ENCODE peak calls at places on chromosomes 1 and 21, in four cellular contexts. L is activated CD4-positive, alpha-beta T cell treated with anti-CD3 and anti-CD28 coated beads for 48 hours; T is nephron progenitor cell; G is ELF-1. Y is an unnamed sample.

GRCh38 chr1:151372411-151372934 is at the start of gene SELENBP1:
- DNase-seq in L (no peak), T (peak; percentile 69), G (peak; percentile 83), Y (peak; percentile 89)

GRCh38 chr1:30743584-30744059 is 14.0 kb downstream of the LAPTM5 start:
- DNase-seq in L (peak; percentile 70), T (no peak), G (no peak), Y (no peak)

GRCh38 chr1:212928323-212929281 is 21.7 kb upstream of the VASH2 start:
- DNase-seq in L (no peak), T (no peak), G (peak; percentile 92), Y (peak; percentile 74)

GRCh38 chr1:206589206-206589605 is 23.1 kb downstream of the EIF2D start:
- DNase-seq in L (no peak), T (no peak), G (no peak), Y (no peak)

GRCh38 chr1:154972517-154973343 is 1.8 kb upstream of the CKS1B start:
- DNase-seq in L (no peak), T (peak; percentile 61), G (peak; percentile 97), Y (peak; percentile 98)

GRCh38 chr1:197062692-197063091 is 4.4 kb downstream of the F13B start:
- DNase-seq in L (no peak), T (no peak), G (no peak), Y (no peak)

GRCh38 chr1:59522925-59523505 is 226.1 kb downstream of the FGGY start:
- DNase-seq in L (no peak), T (no peak), G (no peak), Y (no peak)

GRCh38 chr1:200136384-200136783 is 108.9 kb downstream of the NR5A2 start:
- DNase-seq in L (no peak), T (no peak), G (no peak), Y (no peak)

GRCh38 chr21:29676395-29676794 is 263.4 kb downstream of the GRIK1 start:
- DNase-seq in L (no peak), T (no peak), G (no peak), Y (peak; percentile 10)

GRCh38 chr1:51548986-51549619 is 30.0 kb upstream of the EPS15 start:
- DNase-seq in L (no peak), T (no peak), G (no peak), Y (no peak)

GRCh38 chr1:160664573-160665051 is 17.8 kb upstream of the SLAMF1 start:
- DNase-seq in L (peak; percentile 51), T (no peak), G (no peak), Y (no peak)

GRCh38 chr21:38702196-38702595 is 103.5 kb upstream of the ETS2 start:
- DNase-seq in L (no peak), T (no peak), G (no peak), Y (no peak)

GRCh38 chr1:3021233-3021671 is at the start of gene ACTRT2:
- DNase-seq in L (no peak), T (no peak), G (peak; percentile 50), Y (no peak)

GRCh38 chr1:7587726-7588456 is 183.2 kb upstream of the VAMP3 start:
- DNase-seq in L (no peak), T (peak; percentile 1), G (no peak), Y (no peak)

GRCh38 chr1:10651377-10651776 is 145.1 kb downstream of the CASZ1 start:
- DNase-seq in L (no peak), T (peak; percentile 56), G (no peak), Y (peak; percentile 65)

GRCh38 chr1:96370752-96371151 is 350.8 kb upstream of the PTBP2 start:
- DNase-seq in L (no peak), T (no peak), G (no peak), Y (no peak)

GRCh38 chr1:5974631-5975030 is 17.6 kb downstream of the NPHP4 start:
- DNase-seq in L (no peak), T (no peak), G (no peak), Y (no peak)

GRCh38 chr1:3262681-3263286 is 191.7 kb upstream of the ARHGEF16 start:
- DNase-seq in L (no peak), T (no peak), G (no peak), Y (no peak)

Y was measured in GM23338.